ENCODE peak calls at places on chromosomes 5 and 9, in nine cellular contexts. One of them, this sample, is unnamed.
A peak's percentile ranks its signal among the peaks of the same experiment; 100 is the strongest.

GRCh38 chr5:168291961-168292782 is 727 bp downstream of the WWC1 start:
- DNase-seq in GM23338: peak; percentile 81
- DNase-seq in spleen: peak; percentile 78
- DNase-seq in K562: no peak
- DNase-seq in endothelial cell of umbilical vein: no peak
- DNase-seq in HCT116: no peak
- DNase-seq in stomach: no peak
- DNase-seq in Panc1: no peak
- DNase-seq in vagina: no peak
- DNase-seq in this sample: no peak

GRCh38 chr9:32395483-32396216 is 11.2 kb downstream of the ACO1 start:
- DNase-seq in GM23338: peak; percentile 40
- DNase-seq in spleen: no peak
- DNase-seq in K562: no peak
- DNase-seq in endothelial cell of umbilical vein: peak; percentile 95
- DNase-seq in HCT116: no peak
- DNase-seq in stomach: no peak
- DNase-seq in Panc1: no peak
- DNase-seq in vagina: no peak
- DNase-seq in this sample: peak; percentile 69

GRCh38 chr5:72625369-72625768 is 118.2 kb upstream of the ZNF366 start:
- DNase-seq in GM23338: no peak
- DNase-seq in spleen: no peak
- DNase-seq in K562: no peak
- DNase-seq in endothelial cell of umbilical vein: no peak
- DNase-seq in HCT116: no peak
- DNase-seq in stomach: no peak
- DNase-seq in Panc1: no peak
- DNase-seq in vagina: no peak
- DNase-seq in this sample: no peak

GRCh38 chr5:180804129-180804601 is 1.6 kb upstream of the MGAT1 start:
- DNase-seq in GM23338: no peak
- DNase-seq in spleen: peak; percentile 89
- DNase-seq in K562: no peak
- DNase-seq in endothelial cell of umbilical vein: no peak
- DNase-seq in HCT116: no peak
- DNase-seq in stomach: no peak
- DNase-seq in Panc1: no peak
- DNase-seq in vagina: no peak
- DNase-seq in this sample: peak; percentile 78

GRCh38 chr9:99807276-99807852 is 14.3 kb upstream of the NR4A3 start:
- DNase-seq in GM23338: peak; percentile 86
- DNase-seq in spleen: peak; percentile 81
- DNase-seq in K562: peak; percentile 68
- DNase-seq in endothelial cell of umbilical vein: peak; percentile 61
- DNase-seq in HCT116: no peak
- DNase-seq in stomach: peak; percentile 83
- DNase-seq in Panc1: no peak
- DNase-seq in vagina: no peak
- DNase-seq in this sample: peak; percentile 77

GRCh38 chr5:123164019-123164418 is 75.0 kb downstream of the PRDM6 start:
- DNase-seq in GM23338: no peak
- DNase-seq in spleen: no peak
- DNase-seq in K562: no peak
- DNase-seq in endothelial cell of umbilical vein: no peak
- DNase-seq in HCT116: no peak
- DNase-seq in stomach: no peak
- DNase-seq in Panc1: no peak
- DNase-seq in vagina: no peak
- DNase-seq in this sample: no peak

GRCh38 chr9:92971121-92971520 is 23.8 kb downstream of the FGD3 start:
- DNase-seq in GM23338: no peak
- DNase-seq in spleen: peak; percentile 51
- DNase-seq in K562: no peak
- DNase-seq in endothelial cell of umbilical vein: no peak
- DNase-seq in HCT116: no peak
- DNase-seq in stomach: no peak
- DNase-seq in Panc1: no peak
- DNase-seq in vagina: no peak
- DNase-seq in this sample: peak; percentile 11

GRCh38 chr5:65037845-65038815 is 269.4 kb downstream of the CWC27 start:
- DNase-seq in GM23338: peak; percentile 93
- DNase-seq in spleen: no peak
- DNase-seq in K562: peak; percentile 34
- DNase-seq in endothelial cell of umbilical vein: peak; percentile 48
- DNase-seq in HCT116: peak; percentile 65
- DNase-seq in stomach: no peak
- DNase-seq in Panc1: no peak
- DNase-seq in vagina: no peak
- DNase-seq in this sample: no peak

GRCh38 chr9:138051586-138052321 is 174.2 kb downstream of the CACNA1B start:
- DNase-seq in GM23338: no peak
- DNase-seq in spleen: peak; percentile 33
- DNase-seq in K562: no peak
- DNase-seq in endothelial cell of umbilical vein: no peak
- DNase-seq in HCT116: no peak
- DNase-seq in stomach: peak; percentile 5
- DNase-seq in Panc1: no peak
- DNase-seq in vagina: no peak
- DNase-seq in this sample: no peak

GRCh38 chr9:8431505-8431904 is 631.9 kb upstream of the DMAC1 start:
- DNase-seq in GM23338: peak; percentile 46
- DNase-seq in spleen: no peak
- DNase-seq in K562: no peak
- DNase-seq in endothelial cell of umbilical vein: no peak
- DNase-seq in HCT116: no peak
- DNase-seq in stomach: no peak
- DNase-seq in Panc1: no peak
- DNase-seq in vagina: no peak
- DNase-seq in this sample: no peak

GRCh38 chr9:133998915-133999580 is 6.9 kb upstream of the VAV2 start:
- DNase-seq in GM23338: no peak
- DNase-seq in spleen: no peak
- DNase-seq in K562: no peak
- DNase-seq in endothelial cell of umbilical vein: no peak
- DNase-seq in HCT116: no peak
- DNase-seq in stomach: no peak
- DNase-seq in Panc1: no peak
- DNase-seq in vagina: no peak
- DNase-seq in this sample: no peak

GRCh38 chr5:79938468-79938867 is 52.6 kb downstream of the MTX3 start:
- DNase-seq in GM23338: no peak
- DNase-seq in spleen: no peak
- DNase-seq in K562: no peak
- DNase-seq in endothelial cell of umbilical vein: no peak
- DNase-seq in HCT116: no peak
- DNase-seq in stomach: no peak
- DNase-seq in Panc1: no peak
- DNase-seq in vagina: peak; percentile 62
- DNase-seq in this sample: no peak

GRCh38 chr5:150446103-150446502 is 3.4 kb downstream of the RPS14 start:
- DNase-seq in GM23338: no peak
- DNase-seq in spleen: no peak
- DNase-seq in K562: no peak
- DNase-seq in endothelial cell of umbilical vein: no peak
- DNase-seq in HCT116: no peak
- DNase-seq in stomach: no peak
- DNase-seq in Panc1: no peak
- DNase-seq in vagina: no peak
- DNase-seq in this sample: no peak
- TF ChIP-seq POLR2AphosphoS5 in GM23338: no peak
- TF ChIP-seq POLR2AphosphoS5 in spleen: no peak
- TF ChIP-seq POLR2AphosphoS5 in K562: no peak
- TF ChIP-seq POLR2AphosphoS5 in endothelial cell of umbilical vein: no peak
- TF ChIP-seq POLR2AphosphoS5 in HCT116: no peak
- TF ChIP-seq POLR2AphosphoS5 in stomach: no peak
- TF ChIP-seq POLR2AphosphoS5 in Panc1: peak; percentile 37
- TF ChIP-seq POLR2AphosphoS5 in vagina: no peak
- TF ChIP-seq POLR2AphosphoS5 in this sample: no peak

GRCh38 chr5:174623438-174624019 is 100.9 kb upstream of the MSX2 start:
- DNase-seq in GM23338: no peak
- DNase-seq in spleen: no peak
- DNase-seq in K562: no peak
- DNase-seq in endothelial cell of umbilical vein: no peak
- DNase-seq in HCT116: no peak
- DNase-seq in stomach: no peak
- DNase-seq in Panc1: no peak
- DNase-seq in vagina: no peak
- DNase-seq in this sample: no peak

GRCh38 chr5:174623018-174623417 is 101.4 kb upstream of the MSX2 start:
- DNase-seq in GM23338: no peak
- DNase-seq in spleen: no peak
- DNase-seq in K562: no peak
- DNase-seq in endothelial cell of umbilical vein: no peak
- DNase-seq in HCT116: no peak
- DNase-seq in stomach: no peak
- DNase-seq in Panc1: no peak
- DNase-seq in vagina: no peak
- DNase-seq in this sample: no peak

GRCh38 chr5:174624754-174625506 is 99.5 kb upstream of the MSX2 start:
- DNase-seq in GM23338: no peak
- DNase-seq in spleen: no peak
- DNase-seq in K562: no peak
- DNase-seq in endothelial cell of umbilical vein: no peak
- DNase-seq in HCT116: no peak
- DNase-seq in stomach: no peak
- DNase-seq in Panc1: no peak
- DNase-seq in vagina: no peak
- DNase-seq in this sample: no peak

GRCh38 chr5:174618589-174618988 is 105.8 kb upstream of the MSX2 start:
- DNase-seq in GM23338: no peak
- DNase-seq in spleen: no peak
- DNase-seq in K562: no peak
- DNase-seq in endothelial cell of umbilical vein: no peak
- DNase-seq in HCT116: no peak
- DNase-seq in stomach: no peak
- DNase-seq in Panc1: no peak
- DNase-seq in vagina: no peak
- DNase-seq in this sample: no peak

DNA sequence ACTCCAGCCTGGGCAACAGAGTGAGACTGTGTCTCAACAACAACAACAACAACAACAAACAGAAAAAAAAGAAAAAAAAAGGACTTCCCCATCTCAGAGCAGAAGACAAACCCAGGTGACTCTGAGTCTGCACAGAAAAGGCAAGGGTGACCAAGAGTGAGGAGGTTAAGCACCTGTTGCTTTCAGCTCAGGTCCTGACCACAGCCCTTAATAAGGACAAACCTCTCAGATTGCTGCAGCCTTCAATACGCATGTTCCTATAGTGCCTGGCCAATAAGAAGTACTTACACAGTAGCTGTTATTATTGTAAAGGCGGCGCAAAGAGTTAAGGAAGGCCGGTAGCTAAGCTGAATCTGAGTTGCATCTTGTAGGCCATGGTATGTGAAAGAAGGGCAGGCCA is 102.3 kb upstream of the MSX2 start:
- DNase-seq in GM23338: no peak
- DNase-seq in spleen: no peak
- DNase-seq in K562: no peak
- DNase-seq in endothelial cell of umbilical vein: no peak
- DNase-seq in HCT116: no peak
- DNase-seq in stomach: no peak
- DNase-seq in Panc1: no peak
- DNase-seq in vagina: no peak
- DNase-seq in this sample: no peak
- H3K27me3 ChIP-seq in GM23338: no peaks in the 10 kb centered on the region
- H3K27me3 ChIP-seq in spleen: peaks cover 8% of the 10 kb centered on the region
- H3K27me3 ChIP-seq in K562: peaks cover 2% of the 10 kb centered on the region
- H3K27me3 ChIP-seq in endothelial cell of umbilical vein: no peaks in the 10 kb centered on the region
- H3K27me3 ChIP-seq in HCT116: peaks cover 3% of the 10 kb centered on the region
- H3K27me3 ChIP-seq in stomach: no peaks in the 10 kb centered on the region
- H3K27me3 ChIP-seq in Panc1: no peaks in the 10 kb centered on the region
- H3K27me3 ChIP-seq in vagina: no peaks in the 10 kb centered on the region
- H3K27me3 ChIP-seq in this sample: peaks cover 15% of the 10 kb centered on the region

DNA sequence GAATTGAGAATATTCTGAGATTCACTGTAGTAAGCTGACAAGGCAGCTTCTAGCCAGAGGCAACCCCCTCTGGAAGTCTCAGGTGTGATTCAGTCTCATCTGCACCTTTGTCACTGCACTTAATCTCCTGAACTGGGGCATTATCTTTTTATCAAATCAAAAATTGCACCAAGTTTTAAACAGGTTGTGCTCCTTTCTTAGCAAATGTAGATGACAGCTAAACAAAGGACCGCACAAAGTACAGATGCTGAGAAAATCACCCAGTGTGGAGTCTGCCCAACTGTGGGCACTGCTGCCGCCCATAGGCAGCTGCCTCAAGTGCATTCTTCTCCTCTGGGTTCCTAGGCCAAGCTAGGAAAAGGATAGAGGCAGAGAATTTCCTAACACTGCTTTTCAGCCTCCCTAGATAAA is 51.1 kb downstream of the STARD4 start:
- DNase-seq in GM23338: peak; percentile 75
- DNase-seq in spleen: no peak
- DNase-seq in K562: no peak
- DNase-seq in endothelial cell of umbilical vein: no peak
- DNase-seq in HCT116: no peak
- DNase-seq in stomach: no peak
- DNase-seq in Panc1: no peak
- DNase-seq in vagina: no peak
- DNase-seq in this sample: no peak
- TF ChIP-seq CTCF in GM23338: peak; percentile 83
- TF ChIP-seq CTCF in spleen: no peak
- TF ChIP-seq CTCF in K562: peak; percentile 56
- TF ChIP-seq CTCF in endothelial cell of umbilical vein: peak; percentile 18
- TF ChIP-seq CTCF in HCT116: peak; percentile 10
- TF ChIP-seq CTCF in stomach: no peak
- TF ChIP-seq CTCF in Panc1: peak; percentile 63
- TF ChIP-seq CTCF in vagina: no peak
- TF ChIP-seq CTCF in this sample: no peak

GRCh38 chr5:138762110-138762509 is 8.9 kb downstream of the CTNNA1 start:
- DNase-seq in GM23338: no peak
- DNase-seq in spleen: no peak
- DNase-seq in K562: no peak
- DNase-seq in endothelial cell of umbilical vein: no peak
- DNase-seq in HCT116: no peak
- DNase-seq in stomach: no peak
- DNase-seq in Panc1: no peak
- DNase-seq in vagina: no peak
- DNase-seq in this sample: no peak

GRCh38 chr5:138757061-138757776 is 4.0 kb downstream of the CTNNA1 start:
- DNase-seq in GM23338: no peak
- DNase-seq in spleen: no peak
- DNase-seq in K562: no peak
- DNase-seq in endothelial cell of umbilical vein: no peak
- DNase-seq in HCT116: no peak
- DNase-seq in stomach: no peak
- DNase-seq in Panc1: no peak
- DNase-seq in vagina: no peak
- DNase-seq in this sample: no peak

GRCh38 chr5:138755084-138755748 is 2.0 kb downstream of the CTNNA1 start:
- DNase-seq in GM23338: no peak
- DNase-seq in spleen: no peak
- DNase-seq in K562: no peak
- DNase-seq in endothelial cell of umbilical vein: no peak
- DNase-seq in HCT116: no peak
- DNase-seq in stomach: no peak
- DNase-seq in Panc1: no peak
- DNase-seq in vagina: no peak
- DNase-seq in this sample: peak; percentile 18

GRCh38 chr5:138763037-138763778 is 10.0 kb downstream of the CTNNA1 start:
- DNase-seq in GM23338: no peak
- DNase-seq in spleen: no peak
- DNase-seq in K562: no peak
- DNase-seq in endothelial cell of umbilical vein: no peak
- DNase-seq in HCT116: no peak
- DNase-seq in stomach: no peak
- DNase-seq in Panc1: no peak
- DNase-seq in vagina: no peak
- DNase-seq in this sample: no peak

GRCh38 chr5:138760448-138761110 is 7.4 kb downstream of the CTNNA1 start:
- DNase-seq in GM23338: no peak
- DNase-seq in spleen: no peak
- DNase-seq in K562: no peak
- DNase-seq in endothelial cell of umbilical vein: peak; percentile 35
- DNase-seq in HCT116: no peak
- DNase-seq in stomach: no peak
- DNase-seq in Panc1: no peak
- DNase-seq in vagina: no peak
- DNase-seq in this sample: no peak
- TF ChIP-seq POLR2AphosphoS5 in GM23338: no peak
- TF ChIP-seq POLR2AphosphoS5 in spleen: no peak
- TF ChIP-seq POLR2AphosphoS5 in K562: no peak
- TF ChIP-seq POLR2AphosphoS5 in endothelial cell of umbilical vein: no peak
- TF ChIP-seq POLR2AphosphoS5 in HCT116: no peak
- TF ChIP-seq POLR2AphosphoS5 in stomach: no peak
- TF ChIP-seq POLR2AphosphoS5 in Panc1: no peak
- TF ChIP-seq POLR2AphosphoS5 in vagina: no peak
- TF ChIP-seq POLR2AphosphoS5 in this sample: no peak